ENCODE peak calls at places on chromosomes 2 and 18, in nine cellular contexts. One of them, this sample, is unnamed. For H3K4me1, the result is how much of the 10 kb centered on the place peaks cover.

GRCh38 chr2:9952856-9953503 is 1.5 kb downstream of the GRHL1 start:
- DNase-seq in GM23338: no peak
- DNase-seq in heart right ventricle: no peak
- DNase-seq in left ventricle myocardium inferior: no peak
- DNase-seq in CD4-positive, alpha-beta memory T cell: no peak
- DNase-seq in cardiac muscle cell: no peak
- DNase-seq in left lung: no peak
- DNase-seq in effector memory CD4-positive, alpha-beta T cell: no peak
- DNase-seq in upper lobe of right lung: no peak
- DNase-seq in this sample: no peak

GRCh38 chr2:233468047-233468745 is 98.4 kb downstream of the USP40 start:
- DNase-seq in GM23338: no peak
- DNase-seq in heart right ventricle: no peak
- DNase-seq in left ventricle myocardium inferior: no peak
- DNase-seq in CD4-positive, alpha-beta memory T cell: no peak
- DNase-seq in cardiac muscle cell: no peak
- DNase-seq in left lung: peak
- DNase-seq in effector memory CD4-positive, alpha-beta T cell: no peak
- DNase-seq in upper lobe of right lung: peak
- DNase-seq in this sample: no peak

GRCh38 chr18:55934801-55935200 is 346.8 kb upstream of the TCF4 start:
- DNase-seq in GM23338: no peak
- DNase-seq in heart right ventricle: no peak
- DNase-seq in left ventricle myocardium inferior: no peak
- DNase-seq in CD4-positive, alpha-beta memory T cell: no peak
- DNase-seq in cardiac muscle cell: no peak
- DNase-seq in left lung: no peak
- DNase-seq in effector memory CD4-positive, alpha-beta T cell: no peak
- DNase-seq in upper lobe of right lung: no peak
- DNase-seq in this sample: no peak

GRCh38 chr2:30200875-30201274 is 30.5 kb upstream of the LBH start:
- DNase-seq in GM23338: no peak
- DNase-seq in heart right ventricle: no peak
- DNase-seq in left ventricle myocardium inferior: no peak
- DNase-seq in CD4-positive, alpha-beta memory T cell: no peak
- DNase-seq in cardiac muscle cell: no peak
- DNase-seq in left lung: no peak
- DNase-seq in effector memory CD4-positive, alpha-beta T cell: no peak
- DNase-seq in upper lobe of right lung: no peak
- DNase-seq in this sample: no peak

GRCh38 chr2:170525566-170525900 is 189.6 kb upstream of the SP5 start:
- DNase-seq in GM23338: no peak
- DNase-seq in heart right ventricle: peak
- DNase-seq in left ventricle myocardium inferior: peak
- DNase-seq in CD4-positive, alpha-beta memory T cell: no peak
- DNase-seq in cardiac muscle cell: no peak
- DNase-seq in left lung: peak
- DNase-seq in effector memory CD4-positive, alpha-beta T cell: no peak
- DNase-seq in upper lobe of right lung: peak
- DNase-seq in this sample: peak

GRCh38 chr2:2101924-2102323 is 229.2 kb downstream of the MYT1L start:
- DNase-seq in GM23338: peak
- DNase-seq in heart right ventricle: no peak
- DNase-seq in left ventricle myocardium inferior: no peak
- DNase-seq in CD4-positive, alpha-beta memory T cell: no peak
- DNase-seq in cardiac muscle cell: no peak
- DNase-seq in left lung: no peak
- DNase-seq in effector memory CD4-positive, alpha-beta T cell: no peak
- DNase-seq in upper lobe of right lung: no peak
- DNase-seq in this sample: no peak

GRCh38 chr2:28626891-28627421 is 124.7 kb upstream of the PPP1CB start:
- DNase-seq in GM23338: no peak
- DNase-seq in heart right ventricle: no peak
- DNase-seq in left ventricle myocardium inferior: no peak
- DNase-seq in CD4-positive, alpha-beta memory T cell: no peak
- DNase-seq in cardiac muscle cell: no peak
- DNase-seq in left lung: no peak
- DNase-seq in effector memory CD4-positive, alpha-beta T cell: no peak
- DNase-seq in upper lobe of right lung: peak
- DNase-seq in this sample: no peak

GRCh38 chr18:44156816-44157215 is 523.9 kb upstream of the SETBP1 start:
- DNase-seq in GM23338: no peak
- DNase-seq in heart right ventricle: no peak
- DNase-seq in left ventricle myocardium inferior: no peak
- DNase-seq in CD4-positive, alpha-beta memory T cell: no peak
- DNase-seq in cardiac muscle cell: no peak
- DNase-seq in left lung: no peak
- DNase-seq in effector memory CD4-positive, alpha-beta T cell: no peak
- DNase-seq in upper lobe of right lung: no peak
- DNase-seq in this sample: no peak

GRCh38 chr2:177314194-177314593 is 49.7 kb upstream of the NFE2L2 start:
- DNase-seq in GM23338: no peak
- DNase-seq in heart right ventricle: no peak
- DNase-seq in left ventricle myocardium inferior: no peak
- DNase-seq in CD4-positive, alpha-beta memory T cell: no peak
- DNase-seq in cardiac muscle cell: no peak
- DNase-seq in left lung: no peak
- DNase-seq in effector memory CD4-positive, alpha-beta T cell: no peak
- DNase-seq in upper lobe of right lung: no peak
- DNase-seq in this sample: no peak

GRCh38 chr2:105391058-105391627 is 7.7 kb downstream of the FHL2 start:
- DNase-seq in GM23338: no peak
- DNase-seq in heart right ventricle: no peak
- DNase-seq in left ventricle myocardium inferior: no peak
- DNase-seq in CD4-positive, alpha-beta memory T cell: no peak
- DNase-seq in cardiac muscle cell: no peak
- DNase-seq in left lung: no peak
- DNase-seq in effector memory CD4-positive, alpha-beta T cell: no peak
- DNase-seq in upper lobe of right lung: no peak
- DNase-seq in this sample: no peak

GRCh38 chr2:199738723-199739412 is 112.1 kb downstream of the FTCDNL1 start:
- DNase-seq in GM23338: no peak
- DNase-seq in heart right ventricle: no peak
- DNase-seq in left ventricle myocardium inferior: no peak
- DNase-seq in CD4-positive, alpha-beta memory T cell: no peak
- DNase-seq in cardiac muscle cell: no peak
- DNase-seq in left lung: no peak
- DNase-seq in effector memory CD4-positive, alpha-beta T cell: no peak
- DNase-seq in upper lobe of right lung: no peak
- DNase-seq in this sample: no peak

GRCh38 chr2:218721934-218722333 is 11.3 kb downstream of the TTLL4 start:
- DNase-seq in GM23338: no peak
- DNase-seq in heart right ventricle: no peak
- DNase-seq in left ventricle myocardium inferior: no peak
- DNase-seq in CD4-positive, alpha-beta memory T cell: no peak
- DNase-seq in cardiac muscle cell: no peak
- DNase-seq in left lung: no peak
- DNase-seq in effector memory CD4-positive, alpha-beta T cell: no peak
- DNase-seq in upper lobe of right lung: no peak
- DNase-seq in this sample: no peak

GRCh38 chr2:38720613-38721241 is 30.4 kb downstream of the SRSF7 start:
- DNase-seq in GM23338: no peak
- DNase-seq in heart right ventricle: peak
- DNase-seq in left ventricle myocardium inferior: peak
- DNase-seq in CD4-positive, alpha-beta memory T cell: no peak
- DNase-seq in cardiac muscle cell: no peak
- DNase-seq in left lung: peak
- DNase-seq in effector memory CD4-positive, alpha-beta T cell: no peak
- DNase-seq in upper lobe of right lung: peak
- DNase-seq in this sample: peak

GRCh38 chr18:70366174-70366573 is 77.3 kb downstream of the SOCS6 start:
- DNase-seq in GM23338: peak
- DNase-seq in heart right ventricle: no peak
- DNase-seq in left ventricle myocardium inferior: no peak
- DNase-seq in CD4-positive, alpha-beta memory T cell: no peak
- DNase-seq in cardiac muscle cell: no peak
- DNase-seq in left lung: no peak
- DNase-seq in effector memory CD4-positive, alpha-beta T cell: no peak
- DNase-seq in upper lobe of right lung: no peak
- DNase-seq in this sample: no peak
- H3K27ac ChIP-seq in GM23338: peak
- H3K27ac ChIP-seq in heart right ventricle: no peak
- H3K27ac ChIP-seq in left ventricle myocardium inferior: no peak
- H3K27ac ChIP-seq in CD4-positive, alpha-beta memory T cell: no peak
- H3K27ac ChIP-seq in cardiac muscle cell: no peak
- H3K27ac ChIP-seq in left lung: no peak
- H3K27ac ChIP-seq in effector memory CD4-positive, alpha-beta T cell: no peak
- H3K27ac ChIP-seq in upper lobe of right lung: no peak
- H3K27ac ChIP-seq in this sample: no peak

GRCh38 chr2:102226612-102227351 is 40.0 kb downstream of the IL1RL2 start:
- DNase-seq in GM23338: no peak
- DNase-seq in heart right ventricle: no peak
- DNase-seq in left ventricle myocardium inferior: no peak
- DNase-seq in CD4-positive, alpha-beta memory T cell: no peak
- DNase-seq in cardiac muscle cell: no peak
- DNase-seq in left lung: no peak
- DNase-seq in effector memory CD4-positive, alpha-beta T cell: no peak
- DNase-seq in upper lobe of right lung: no peak
- DNase-seq in this sample: no peak

GRCh38 chr2:102226171-102226570 is 39.3 kb downstream of the IL1RL2 start:
- DNase-seq in GM23338: no peak
- DNase-seq in heart right ventricle: no peak
- DNase-seq in left ventricle myocardium inferior: no peak
- DNase-seq in CD4-positive, alpha-beta memory T cell: no peak
- DNase-seq in cardiac muscle cell: no peak
- DNase-seq in left lung: no peak
- DNase-seq in effector memory CD4-positive, alpha-beta T cell: no peak
- DNase-seq in upper lobe of right lung: no peak
- DNase-seq in this sample: no peak

GRCh38 chr2:102230410-102230909 is 43.6 kb downstream of the IL1RL2 start:
- DNase-seq in GM23338: no peak
- DNase-seq in heart right ventricle: no peak
- DNase-seq in left ventricle myocardium inferior: no peak
- DNase-seq in CD4-positive, alpha-beta memory T cell: no peak
- DNase-seq in cardiac muscle cell: no peak
- DNase-seq in left lung: no peak
- DNase-seq in effector memory CD4-positive, alpha-beta T cell: no peak
- DNase-seq in upper lobe of right lung: no peak
- DNase-seq in this sample: no peak

GRCh38 chr2:102233132-102233884 is 46.5 kb downstream of the IL1RL2 start:
- DNase-seq in GM23338: peak
- DNase-seq in heart right ventricle: no peak
- DNase-seq in left ventricle myocardium inferior: no peak
- DNase-seq in CD4-positive, alpha-beta memory T cell: no peak
- DNase-seq in cardiac muscle cell: no peak
- DNase-seq in left lung: no peak
- DNase-seq in effector memory CD4-positive, alpha-beta T cell: no peak
- DNase-seq in upper lobe of right lung: no peak
- DNase-seq in this sample: no peak

DNA sequence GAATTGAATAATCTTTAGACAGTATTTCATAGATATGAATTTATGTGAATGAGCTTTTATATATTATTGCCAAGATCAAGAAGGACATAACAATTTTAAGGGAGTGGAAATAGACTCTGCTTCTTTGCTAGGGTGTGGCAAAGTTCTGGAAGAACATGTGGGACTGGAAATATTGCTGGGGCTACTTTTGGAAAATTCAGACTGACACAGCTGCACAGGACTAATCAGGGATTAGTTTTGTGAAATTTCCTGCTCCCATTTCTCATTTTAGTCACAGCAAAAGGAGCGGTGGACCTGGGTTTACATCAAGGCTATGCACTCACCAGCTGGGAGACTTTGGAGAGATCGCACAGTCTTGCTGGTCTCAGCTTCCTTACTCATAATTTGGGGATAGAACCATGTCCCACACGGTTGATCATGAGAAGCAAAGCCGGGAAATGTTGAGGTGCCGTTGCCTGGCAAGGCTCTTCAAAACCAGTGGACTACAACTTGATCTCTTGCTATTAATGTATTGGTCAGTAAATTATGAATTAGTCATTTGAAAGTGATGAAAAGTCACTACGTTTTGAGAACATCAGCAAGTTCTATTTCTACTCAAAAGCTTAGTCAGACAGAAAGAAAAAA is 42.4 kb downstream of the IL1RL2 start:
- DNase-seq in GM23338: no peak
- DNase-seq in heart right ventricle: no peak
- DNase-seq in left ventricle myocardium inferior: no peak
- DNase-seq in CD4-positive, alpha-beta memory T cell: no peak
- DNase-seq in cardiac muscle cell: no peak
- DNase-seq in left lung: no peak
- DNase-seq in effector memory CD4-positive, alpha-beta T cell: no peak
- DNase-seq in upper lobe of right lung: no peak
- DNase-seq in this sample: no peak
- H3K4me1 ChIP-seq in GM23338: under half
- H3K4me1 ChIP-seq in heart right ventricle: under half
- H3K4me1 ChIP-seq in left ventricle myocardium inferior: under half
- H3K4me1 ChIP-seq in CD4-positive, alpha-beta memory T cell: under half
- H3K4me1 ChIP-seq in cardiac muscle cell: under half
- H3K4me1 ChIP-seq in left lung: half or more
- H3K4me1 ChIP-seq in effector memory CD4-positive, alpha-beta T cell: under half
- H3K4me1 ChIP-seq in upper lobe of right lung: under half
- H3K4me1 ChIP-seq in this sample: under half

GRCh38 chr2:201860541-201861154 is 54.3 kb downstream of the CDK15 start:
- DNase-seq in GM23338: peak
- DNase-seq in heart right ventricle: peak
- DNase-seq in left ventricle myocardium inferior: no peak
- DNase-seq in CD4-positive, alpha-beta memory T cell: peak
- DNase-seq in cardiac muscle cell: peak
- DNase-seq in left lung: no peak
- DNase-seq in effector memory CD4-positive, alpha-beta T cell: no peak
- DNase-seq in upper lobe of right lung: no peak
- DNase-seq in this sample: no peak

GRCh38 chr2:201859886-201860285 is 53.5 kb downstream of the CDK15 start:
- DNase-seq in GM23338: no peak
- DNase-seq in heart right ventricle: no peak
- DNase-seq in left ventricle myocardium inferior: no peak
- DNase-seq in CD4-positive, alpha-beta memory T cell: no peak
- DNase-seq in cardiac muscle cell: no peak
- DNase-seq in left lung: no peak
- DNase-seq in effector memory CD4-positive, alpha-beta T cell: no peak
- DNase-seq in upper lobe of right lung: no peak
- DNase-seq in this sample: no peak

GRCh38 chr2:201858267-201858666 is 51.9 kb downstream of the CDK15 start:
- DNase-seq in GM23338: peak
- DNase-seq in heart right ventricle: no peak
- DNase-seq in left ventricle myocardium inferior: no peak
- DNase-seq in CD4-positive, alpha-beta memory T cell: no peak
- DNase-seq in cardiac muscle cell: no peak
- DNase-seq in left lung: no peak
- DNase-seq in effector memory CD4-positive, alpha-beta T cell: no peak
- DNase-seq in upper lobe of right lung: no peak
- DNase-seq in this sample: no peak

GRCh38 chr2:201857326-201857725 is 51.0 kb downstream of the CDK15 start:
- DNase-seq in GM23338: no peak
- DNase-seq in heart right ventricle: no peak
- DNase-seq in left ventricle myocardium inferior: no peak
- DNase-seq in CD4-positive, alpha-beta memory T cell: no peak
- DNase-seq in cardiac muscle cell: no peak
- DNase-seq in left lung: no peak
- DNase-seq in effector memory CD4-positive, alpha-beta T cell: no peak
- DNase-seq in upper lobe of right lung: no peak
- DNase-seq in this sample: no peak

GRCh38 chr2:201858781-201859180 is 52.4 kb downstream of the CDK15 start:
- DNase-seq in GM23338: peak
- DNase-seq in heart right ventricle: no peak
- DNase-seq in left ventricle myocardium inferior: no peak
- DNase-seq in CD4-positive, alpha-beta memory T cell: no peak
- DNase-seq in cardiac muscle cell: peak
- DNase-seq in left lung: peak
- DNase-seq in effector memory CD4-positive, alpha-beta T cell: no peak
- DNase-seq in upper lobe of right lung: no peak
- DNase-seq in this sample: no peak
- H3K4me3 ChIP-seq in GM23338: peak
- H3K4me3 ChIP-seq in heart right ventricle: no peak
- H3K4me3 ChIP-seq in left ventricle myocardium inferior: no peak
- H3K4me3 ChIP-seq in CD4-positive, alpha-beta memory T cell: no peak
- H3K4me3 ChIP-seq in cardiac muscle cell: no peak
- H3K4me3 ChIP-seq in left lung: no peak
- H3K4me3 ChIP-seq in effector memory CD4-positive, alpha-beta T cell: no peak
- H3K4me3 ChIP-seq in upper lobe of right lung: no peak
- H3K4me3 ChIP-seq in this sample: peak

GRCh38 chr2:54380627-54381026 is 75.5 kb upstream of the SPTBN1 start:
- DNase-seq in GM23338: no peak
- DNase-seq in heart right ventricle: no peak
- DNase-seq in left ventricle myocardium inferior: no peak
- DNase-seq in CD4-positive, alpha-beta memory T cell: no peak
- DNase-seq in cardiac muscle cell: no peak
- DNase-seq in left lung: no peak
- DNase-seq in effector memory CD4-positive, alpha-beta T cell: no peak
- DNase-seq in upper lobe of right lung: no peak
- DNase-seq in this sample: no peak
- H3K27ac ChIP-seq in GM23338: no peak
- H3K27ac ChIP-seq in heart right ventricle: no peak
- H3K27ac ChIP-seq in left ventricle myocardium inferior: no peak
- H3K27ac ChIP-seq in CD4-positive, alpha-beta memory T cell: no peak
- H3K27ac ChIP-seq in cardiac muscle cell: no peak
- H3K27ac ChIP-seq in left lung: no peak
- H3K27ac ChIP-seq in effector memory CD4-positive, alpha-beta T cell: no peak
- H3K27ac ChIP-seq in upper lobe of right lung: no peak
- H3K27ac ChIP-seq in this sample: no peak